ENCODE peak calls at places on chromosomes 3 and 15, in four cellular contexts. H, Q, O and B are unnamed samples.

GRCh38 chr3:13860001-13860400 is 19.9 kb downstream of the WNT7A start:
- DNase-seq in H (peak), O (no peak), Q (no peak), B (no peak)

GRCh38 chr15:78177447-78177873 is 28.3 kb downstream of the IDH3A start:
- DNase-seq in Q (no peak), H (peak), O (peak), B (peak)

GRCh38 chr3:147141516-147141915 is 264.8 kb downstream of the ZIC4 start:
- DNase-seq in Q (no peak), O (no peak), H (no peak), B (no peak)

GRCh38 chr15:35308802-35309201 is 223.7 kb upstream of the NANOGP8 start:
- DNase-seq in O (peak), H (no peak), Q (no peak), B (no peak)

GRCh38 chr3:194885766-194886165 is 200.1 kb downstream of the FAM43A start:
- DNase-seq in Q (no peak), H (no peak), O (no peak), B (no peak)

GRCh38 chr15:69735126-69735525 is 282.5 kb downstream of the RPLP1 start:
- DNase-seq in Q (no peak), H (peak), O (no peak), B (no peak)

GRCh38 chr3:25861566-25861965 is 71.7 kb downstream of the OXSM start:
- DNase-seq in O (no peak), Q (no peak), H (no peak), B (no peak)

GRCh38 chr3:15116032-15116653 is 17.2 kb upstream of the RBSN start:
- DNase-seq in O (no peak), H (no peak), Q (no peak), B (peak)

GRCh38 chr3:26498192-26498591 is 124.4 kb upstream of the LRRC3B start:
- DNase-seq in O (no peak), Q (no peak), H (no peak), B (no peak)

GRCh38 chr3:12135029-12135634 is 23.6 kb downstream of the TIMP4 start:
- DNase-seq in O (peak), Q (peak), H (peak), B (peak)

GRCh38 chr3:185558395-185558794 is 6.0 kb upstream of the LIPH start:
- DNase-seq in O (peak), H (peak), Q (no peak), B (peak)

GRCh38 chr15:64991536-64992135 is 1.9 kb upstream of the SPG21 start:
- DNase-seq in H (no peak), O (no peak), Q (no peak), B (no peak)

GRCh38 chr15:61099030-61099800 is 129.9 kb downstream of the RORA start:
- DNase-seq in H (peak), O (peak), Q (no peak), B (no peak)

GRCh38 chr3:20405731-20406130 is 219.7 kb upstream of the SGO1 start:
- DNase-seq in Q (no peak), H (peak), O (peak), B (no peak)

GRCh38 chr15:75036269-75036668 is 12.9 kb downstream of the PPCDC start:
- DNase-seq in H (peak), O (peak), Q (no peak), B (no peak)

GRCh38 chr15:57183041-57183440 is 193.3 kb upstream of the CGNL1 start:
- DNase-seq in O (peak), Q (no peak), H (no peak), B (no peak)

GRCh38 chr15:57541805-57542504 is 49.7 kb upstream of the MYZAP start:
- DNase-seq in Q (peak), O (peak), H (peak), B (peak)

GRCh38 chr3:12353796-12354505 is 65.1 kb downstream of the PPARG start:
- DNase-seq in H (no peak), O (peak), Q (no peak), B (no peak)

GRCh38 chr3:100089802-100090668 is 24.3 kb downstream of the FILIP1L start:
- DNase-seq in H (peak), O (peak), Q (peak), B (no peak)

GRCh38 chr15:66921319-66921718 is 144.1 kb upstream of the SMAD3 start:
- DNase-seq in Q (no peak), O (no peak), H (no peak), B (peak)

GRCh38 chr3:149613988-149614387 is 43.8 kb downstream of the WWTR1 start:
- DNase-seq in H (no peak), Q (no peak), O (no peak), B (no peak)

GRCh38 chr15:99105516-99106341 is 849 bp downstream of the SYNM start:
- DNase-seq in Q (peak), H (peak), O (peak), B (peak)

GRCh38 chr15:101528108-101528916 is 38.8 kb upstream of the PCSK6 start:
- DNase-seq in H (peak), Q (peak), O (no peak), B (peak)